ENCODE peak calls at places on chromosomes 4 and X, in six cellular contexts. One of them, this sample, is unnamed.

GRCh38 chr4:56308384-56308783 is 78.9 kb downstream of the AASDH start:
- DNase-seq in HepG2: no peak
- DNase-seq in A549: no peak
- DNase-seq in iris pigment epithelial cell: no peak
- DNase-seq in anterior cingulate cortex: no peak
- DNase-seq in GM13976: no peak
- DNase-seq in this sample: no peak

GRCh38 chrX:42530027-42530426 is 247.9 kb downstream of the PPP1R2C start:
- DNase-seq in A549: no peak
- DNase-seq in GM13976: no peak
- DNase-seq in iris pigment epithelial cell: peak
- DNase-seq in HepG2: no peak
- DNase-seq in anterior cingulate cortex: no peak
- DNase-seq in this sample: no peak

GRCh38 chrX:41276661-41277506 is 57.1 kb upstream of the DDX3X start:
- DNase-seq in iris pigment epithelial cell: no peak
- DNase-seq in A549: no peak
- DNase-seq in HepG2: no peak
- DNase-seq in GM13976: no peak
- DNase-seq in anterior cingulate cortex: no peak
- DNase-seq in this sample: no peak

GRCh38 chrX:21990812-21991211 is 41.3 kb upstream of the PHEX start:
- DNase-seq in anterior cingulate cortex: no peak
- DNase-seq in HepG2: no peak
- DNase-seq in iris pigment epithelial cell: peak
- DNase-seq in GM13976: no peak
- DNase-seq in A549: no peak
- DNase-seq in this sample: no peak

GRCh38 chr4:152090543-152090942 is 329.7 kb upstream of the GATB start:
- DNase-seq in A549: no peak
- DNase-seq in iris pigment epithelial cell: no peak
- DNase-seq in anterior cingulate cortex: no peak
- DNase-seq in HepG2: no peak
- DNase-seq in GM13976: no peak
- DNase-seq in this sample: no peak

GRCh38 chrX:42746606-42747005 is 31.4 kb downstream of the PPP1R2C start:
- DNase-seq in A549: no peak
- DNase-seq in HepG2: no peak
- DNase-seq in iris pigment epithelial cell: peak
- DNase-seq in GM13976: no peak
- DNase-seq in anterior cingulate cortex: no peak
- DNase-seq in this sample: no peak

GRCh38 chr4:181950372-181951127 is 292.7 kb upstream of the TENM3 start:
- DNase-seq in HepG2: no peak
- DNase-seq in GM13976: no peak
- DNase-seq in A549: no peak
- DNase-seq in anterior cingulate cortex: no peak
- DNase-seq in iris pigment epithelial cell: no peak
- DNase-seq in this sample: no peak

GRCh38 chr4:99966692-99967091 is 16.6 kb upstream of the H2AZ1 start:
- DNase-seq in GM13976: no peak
- DNase-seq in HepG2: no peak
- DNase-seq in A549: no peak
- DNase-seq in anterior cingulate cortex: no peak
- DNase-seq in iris pigment epithelial cell: peak
- DNase-seq in this sample: no peak

GRCh38 chrX:149504226-149504914 is 736 bp downstream of the IDS start:
- DNase-seq in GM13976: peak
- DNase-seq in anterior cingulate cortex: no peak
- DNase-seq in A549: peak
- DNase-seq in HepG2: no peak
- DNase-seq in iris pigment epithelial cell: no peak
- DNase-seq in this sample: peak

GRCh38 chr4:30718021-30718888 is 1.9 kb upstream of the PCDH7 start:
- DNase-seq in anterior cingulate cortex: peak
- DNase-seq in HepG2: no peak
- DNase-seq in GM13976: peak
- DNase-seq in A549: no peak
- DNase-seq in iris pigment epithelial cell: peak
- DNase-seq in this sample: no peak

GRCh38 chr4:76364763-76365162 is 56.2 kb downstream of the CCDC158 start:
- DNase-seq in anterior cingulate cortex: no peak
- DNase-seq in HepG2: no peak
- DNase-seq in GM13976: no peak
- DNase-seq in iris pigment epithelial cell: no peak
- DNase-seq in A549: no peak
- DNase-seq in this sample: no peak

GRCh38 chr4:89009653-89010369 is 47.2 kb downstream of the FAM13A start:
- DNase-seq in HepG2: no peak
- DNase-seq in A549: no peak
- DNase-seq in iris pigment epithelial cell: no peak
- DNase-seq in anterior cingulate cortex: no peak
- DNase-seq in GM13976: no peak
- DNase-seq in this sample: no peak

GRCh38 chrX:84064164-84064563 is 123.8 kb downstream of the RPS6KA6 start:
- DNase-seq in HepG2: no peak
- DNase-seq in A549: no peak
- DNase-seq in anterior cingulate cortex: no peak
- DNase-seq in iris pigment epithelial cell: peak
- DNase-seq in GM13976: no peak
- DNase-seq in this sample: no peak

GRCh38 chrX:122026665-122027064 is 979.3 kb downstream of the GLUD2 start:
- DNase-seq in iris pigment epithelial cell: no peak
- DNase-seq in HepG2: no peak
- DNase-seq in A549: no peak
- DNase-seq in anterior cingulate cortex: no peak
- DNase-seq in GM13976: no peak
- DNase-seq in this sample: no peak

GRCh38 chr4:80213117-80213815 is 16.0 kb downstream of the PRDM8 start:
- DNase-seq in GM13976: no peak
- DNase-seq in A549: no peak
- DNase-seq in HepG2: no peak
- DNase-seq in iris pigment epithelial cell: peak
- DNase-seq in anterior cingulate cortex: no peak
- DNase-seq in this sample: no peak

GRCh38 chr4:54527532-54527931 is 130.2 kb upstream of the KIT start:
- DNase-seq in HepG2: no peak
- DNase-seq in A549: no peak
- DNase-seq in anterior cingulate cortex: no peak
- DNase-seq in iris pigment epithelial cell: no peak
- DNase-seq in GM13976: no peak
- DNase-seq in this sample: no peak

GRCh38 chr4:188214861-188215260 is 75.6 kb downstream of the TRIML1 start:
- DNase-seq in GM13976: no peak
- DNase-seq in A549: peak
- DNase-seq in iris pigment epithelial cell: no peak
- DNase-seq in anterior cingulate cortex: no peak
- DNase-seq in HepG2: peak
- DNase-seq in this sample: no peak

GRCh38 chr4:75916091-75916661 is 13.9 kb upstream of the PPEF2 start:
- DNase-seq in iris pigment epithelial cell: peak
- DNase-seq in HepG2: peak
- DNase-seq in anterior cingulate cortex: no peak
- DNase-seq in GM13976: peak
- DNase-seq in A549: peak
- DNase-seq in this sample: no peak

GRCh38 chr4:56264861-56265260 is 122.4 kb downstream of the AASDH start:
- DNase-seq in anterior cingulate cortex: no peak
- DNase-seq in GM13976: no peak
- DNase-seq in A549: no peak
- DNase-seq in iris pigment epithelial cell: no peak
- DNase-seq in HepG2: no peak
- DNase-seq in this sample: no peak

GRCh38 chr4:128974203-128974602 is 119.1 kb downstream of the SCLT1 start:
- DNase-seq in iris pigment epithelial cell: peak
- DNase-seq in GM13976: no peak
- DNase-seq in A549: no peak
- DNase-seq in HepG2: no peak
- DNase-seq in anterior cingulate cortex: no peak
- DNase-seq in this sample: no peak

GRCh38 chr4:52914051-52914605 is 52.0 kb downstream of the RASL11B start:
- DNase-seq in HepG2: peak
- DNase-seq in anterior cingulate cortex: no peak
- DNase-seq in iris pigment epithelial cell: peak
- DNase-seq in GM13976: no peak
- DNase-seq in A549: no peak
- DNase-seq in this sample: no peak

GRCh38 chr4:45795165-45795564 is 328.7 kb downstream of the GABRG1 start:
- DNase-seq in A549: no peak
- DNase-seq in HepG2: no peak
- DNase-seq in GM13976: no peak
- DNase-seq in iris pigment epithelial cell: no peak
- DNase-seq in anterior cingulate cortex: no peak
- DNase-seq in this sample: no peak

This sample was measured in activated B cell treated with CpG ODN at 0.5 μM for 24 hours.